ENCODE peak calls at places on chromosome 2, in five cellular contexts. O, Z, U, W and P are unnamed samples.

GRCh38 chr2:205197468-205198129 is 484.7 kb upstream of the NRP2 start:
- DNase-seq in O (no peak), Z (no peak), U (no peak), W (no peak), P (no peak)

GRCh38 chr2:14072338-14072737 is 560.2 kb upstream of the LRATD1 start:
- DNase-seq in O (no peak), Z (no peak), U (peak), W (no peak), P (no peak)

GRCh38 chr2:181411105-181411849 is 45.9 kb upstream of the ITGA4 start:
- DNase-seq in O (peak), Z (no peak), U (no peak), W (peak), P (no peak)

GRCh38 chr2:235595420-235596010 is 101.7 kb downstream of the AGAP1 start:
- DNase-seq in O (peak), Z (peak), U (peak), W (peak), P (peak)

GRCh38 chr2:53695586-53695985 is 72.0 kb upstream of the CHAC2 start:
- DNase-seq in O (no peak), Z (no peak), U (no peak), W (no peak), P (no peak)

GRCh38 chr2:70141754-70142589 is 48.8 kb downstream of the C2orf42 start:
- DNase-seq in O (no peak), Z (no peak), U (peak), W (peak), P (peak)

GRCh38 chr2:230225486-230225885 is at the start of gene SP140:
- DNase-seq in O (peak), Z (no peak), U (no peak), W (no peak), P (no peak)

GRCh38 chr2:221100467-221101089 is 471.5 kb downstream of the EPHA4 start:
- DNase-seq in O (no peak), Z (no peak), U (no peak), W (peak), P (no peak)

GRCh38 chr2:127051116-127051779 is 55.7 kb downstream of the BIN1 start:
- DNase-seq in O (peak), Z (no peak), U (no peak), W (no peak), P (no peak)

GRCh38 chr2:143030127-143030526 is 99.1 kb upstream of the ARHGAP15 start:
- DNase-seq in O (no peak), Z (no peak), U (no peak), W (no peak), P (no peak)

GRCh38 chr2:31234690-31235503 is 945 bp downstream of the EHD3 start:
- DNase-seq in O (no peak), Z (no peak), U (no peak), W (peak), P (no peak)

GRCh38 chr2:61554604-61555003 is 16.4 kb upstream of the XPO1 start:
- DNase-seq in O (no peak), Z (no peak), U (no peak), W (no peak), P (no peak)

GRCh38 chr2:163715199-163715598 is 20.6 kb downstream of the FIGN start:
- DNase-seq in O (no peak), Z (no peak), U (no peak), W (no peak), P (no peak)

GRCh38 chr2:135825131-135825854 is 11.7 kb downstream of the LCT start:
- DNase-seq in O (no peak), Z (no peak), U (no peak), W (no peak), P (no peak)

GRCh38 chr2:240818293-240818542 is 1.8 kb downstream of the KIF1A start:
- DNase-seq in O (peak), Z (no peak), U (no peak), W (no peak), P (no peak)

GRCh38 chr2:61597300-61598289 is 59.4 kb upstream of the XPO1 start:
- DNase-seq in O (no peak), Z (no peak), U (no peak), W (peak), P (no peak)

GRCh38 chr2:19350678-19351401 is 7.6 kb downstream of the OSR1 start:
- DNase-seq in O (no peak), Z (no peak), U (no peak), W (no peak), P (no peak)

GRCh38 chr2:19349911-19350677 is 8.3 kb downstream of the OSR1 start:
- DNase-seq in O (peak), Z (no peak), U (peak), W (peak), P (no peak)

GRCh38 chr2:19348692-19349091 is 9.7 kb downstream of the OSR1 start:
- DNase-seq in O (peak), Z (no peak), U (no peak), W (no peak), P (no peak)

GRCh38 chr2:19346983-19347618 is 11.3 kb downstream of the OSR1 start:
- DNase-seq in O (no peak), Z (no peak), U (no peak), W (no peak), P (no peak)

GRCh38 chr2:19347619-19348562 is 10.5 kb downstream of the OSR1 start:
- DNase-seq in O (peak), Z (peak), U (peak), W (peak), P (peak)
- TF ChIP-seq CTCF in O (peak), Z (no peak), U (no peak), W (no peak), P (no peak)

GRCh38 chr2:113977660-113978523 is 88.0 kb downstream of the ACTR3 start:
- DNase-seq in O (no peak), Z (peak), U (peak), W (no peak), P (peak)

GRCh38 chr2:113977060-113977659 is 87.3 kb downstream of the ACTR3 start:
- DNase-seq in O (no peak), Z (no peak), U (no peak), W (no peak), P (no peak)

GRCh38 chr2:113979172-113980128 is 89.6 kb downstream of the ACTR3 start:
- DNase-seq in O (peak), Z (no peak), U (no peak), W (peak), P (no peak)

GRCh38 chr2:113976277-113976928 is 86.5 kb downstream of the ACTR3 start:
- DNase-seq in O (no peak), Z (no peak), U (no peak), W (no peak), P (no peak)

GRCh38 chr2:113978524-113979171 is 88.8 kb downstream of the ACTR3 start:
- DNase-seq in O (no peak), Z (no peak), U (no peak), W (no peak), P (no peak)
- H3K27ac ChIP-seq in O (no peak), Z (no peak), U (peak), W (no peak), P (no peak)

DNA sequence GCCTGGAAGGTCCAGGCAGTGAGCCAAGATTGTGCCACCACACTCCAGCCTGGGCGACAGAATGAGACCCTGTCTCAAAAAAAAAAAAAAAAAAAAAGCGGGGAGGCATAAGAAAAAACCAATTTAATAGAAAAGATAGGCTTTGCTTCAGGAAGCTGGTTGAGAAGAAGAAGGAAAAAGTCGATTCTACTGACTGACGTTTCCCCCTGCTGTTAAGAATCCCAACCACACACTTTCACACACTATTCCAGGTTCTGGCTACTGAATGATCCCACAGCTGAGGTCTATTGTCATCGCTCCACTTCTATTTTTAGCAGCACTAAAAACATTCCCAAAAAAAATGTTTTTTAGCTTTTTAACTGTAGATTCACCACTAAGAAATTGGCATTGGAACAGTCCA is 6.7 kb upstream of the CHCHD5 start:
- DNase-seq in O (no peak), Z (no peak), U (peak), W (no peak), P (no peak)
- TF ChIP-seq CTCF in O (no peak), Z (peak), U (peak), W (peak), P (no peak)

GRCh38 chr2:161163438-161163837 is 3.2 kb downstream of the TANK start:
- DNase-seq in O (no peak), Z (no peak), U (no peak), W (no peak), P (no peak)

GRCh38 chr2:161169335-161169734 is 9.1 kb downstream of the TANK start:
- DNase-seq in O (no peak), Z (no peak), U (no peak), W (no peak), P (no peak)

GRCh38 chr2:161165266-161165665 is 5.0 kb downstream of the TANK start:
- DNase-seq in O (no peak), Z (no peak), U (peak), W (no peak), P (no peak)

GRCh38 chr2:161166538-161167409 is 6.5 kb downstream of the TANK start:
- DNase-seq in O (no peak), Z (no peak), U (peak), W (no peak), P (peak)

GRCh38 chr2:161165811-161166210 is 5.6 kb downstream of the TANK start:
- DNase-seq in O (no peak), Z (no peak), U (no peak), W (no peak), P (no peak)
- H3K27ac ChIP-seq in O (peak), Z (no peak), U (peak), W (no peak), P (no peak)

DNA sequence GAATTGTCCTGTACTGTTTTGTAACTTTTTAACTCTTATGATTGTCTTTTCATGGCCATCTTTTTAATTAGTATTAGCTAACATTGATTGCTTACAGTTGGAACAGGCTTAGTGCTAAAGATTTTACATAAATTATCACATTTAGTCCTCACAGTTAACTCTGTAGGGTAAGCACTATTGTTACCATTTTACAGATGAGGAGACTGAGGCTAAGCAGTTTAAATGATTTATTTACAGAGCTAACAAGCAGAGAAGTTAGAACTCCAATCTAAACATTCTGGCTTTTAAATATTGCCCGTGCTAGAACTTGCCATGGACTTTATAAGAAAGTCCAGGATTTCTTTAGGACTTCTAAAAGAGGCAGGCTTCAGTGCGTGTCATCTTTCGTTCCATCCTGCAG is 48.6 kb downstream of the EPAS1 start:
- DNase-seq in O (no peak), Z (no peak), U (no peak), W (no peak), P (no peak)
- TF ChIP-seq CTCF in O (no peak), Z (no peak), U (no peak), W (no peak), P (no peak)

GRCh38 chr2:227415538-227416424 is 28.0 kb upstream of the SCYGR1 start:
- DNase-seq in O (peak), Z (no peak), U (peak), W (no peak), P (peak)
- H3K27ac ChIP-seq in O (peak), Z (no peak), U (no peak), W (no peak), P (peak)

GRCh38 chr2:106261871-106262321 is 67.8 kb upstream of the UXS1 start:
- DNase-seq in O (no peak), Z (no peak), U (no peak), W (no peak), P (no peak)

GRCh38 chr2:106257830-106258229 is 63.7 kb upstream of the UXS1 start:
- DNase-seq in O (no peak), Z (no peak), U (no peak), W (no peak), P (no peak)

GRCh38 chr2:106257135-106257534 is 63.0 kb upstream of the UXS1 start:
- DNase-seq in O (no peak), Z (no peak), U (no peak), W (no peak), P (no peak)
- TF ChIP-seq CTCF in O (no peak), Z (no peak), U (no peak), W (no peak), P (no peak)